ENCODE peak calls at places on chromosomes 13 and 19, in six cellular contexts. F is GM23338, W is mammary epithelial cell, Z is mesendoderm, Q is IMR-90, G is HCT116. I is an unnamed sample.

GRCh38 chr13:98406475-98406874 is 170.4 kb downstream of the STK24 start:
- DNase-seq in Q (no peak), G (no peak), Z (no peak), W (no peak), F (no peak), I (no peak)

GRCh38 chr13:41554626-41555386 is 97.5 kb downstream of the RGCC start:
- DNase-seq in G (no peak), F (no peak), Q (no peak), W (peak; percentile 59), Z (no peak), I (no peak)

GRCh38 chr13:49711218-49711863 is 20.1 kb upstream of the EBPL start:
- DNase-seq in Q (peak; percentile 96), F (no peak), G (no peak), Z (no peak), W (peak; percentile 44), I (no peak)

GRCh38 chr19:2479556-2480194 is 3.7 kb downstream of the GADD45B start:
- DNase-seq in W (no peak), Z (no peak), Q (no peak), G (no peak), F (no peak), I (no peak)

GRCh38 chr19:30236006-30236405 is 136.2 kb upstream of the ZNF536 start:
- DNase-seq in F (peak; percentile 40), Z (no peak), W (no peak), Q (no peak), G (no peak), I (peak; percentile 74)

GRCh38 chr19:48458016-48458415 is 2.6 kb downstream of the KCNJ14 start:
- DNase-seq in G (no peak), F (no peak), Q (no peak), W (no peak), Z (no peak), I (no peak)

GRCh38 chr13:77016888-77017623 is 9.9 kb downstream of the FBXL3 start:
- DNase-seq in W (no peak), F (peak; percentile 29), Q (no peak), G (no peak), Z (no peak), I (no peak)

GRCh38 chr19:13056052-13056660 is 46.5 kb downstream of the LYL1 start:
- DNase-seq in W (peak; percentile 90), F (peak; percentile 73), G (peak; percentile 64), Z (peak; percentile 85), Q (peak; percentile 71), I (peak; percentile 49)

GRCh38 chr19:40366697-40367561 is 18.4 kb downstream of the PLD3 start:
- DNase-seq in Q (peak; percentile 24), Z (peak; percentile 90), W (no peak), G (no peak), F (peak; percentile 81), I (peak; percentile 72)

GRCh38 chr13:42497798-42498197 is 76.2 kb upstream of the TNFSF11 start:
- DNase-seq in F (no peak), Q (peak; percentile 40), Z (no peak), W (peak; percentile 87), G (no peak), I (no peak)

GRCh38 chr13:109776575-109776974 is 9.8 kb downstream of the IRS2 start:
- DNase-seq in G (no peak), Q (peak; percentile 33), Z (no peak), W (peak; percentile 30), F (no peak), I (no peak)

GRCh38 chr13:109773276-109773675 is 13.1 kb downstream of the IRS2 start:
- DNase-seq in W (peak; percentile 38), F (no peak), G (no peak), Z (no peak), Q (no peak), I (no peak)

GRCh38 chr13:109770436-109770835 is 15.9 kb downstream of the IRS2 start:
- DNase-seq in G (no peak), Q (no peak), W (no peak), Z (no peak), F (no peak), I (no peak)

GRCh38 chr13:109771926-109772325 is 14.5 kb downstream of the IRS2 start:
- DNase-seq in W (no peak), Z (no peak), G (no peak), F (no peak), Q (no peak), I (no peak)

GRCh38 chr13:109773786-109774185 is 12.6 kb downstream of the IRS2 start:
- DNase-seq in Q (no peak), W (no peak), G (no peak), Z (no peak), F (no peak), I (no peak)
- H3K4me1 ChIP-seq in Q (peaks cover 3% of the 10 kb centered on the region), W (peaks cover 28% of the 10 kb centered on the region), G (peaks cover 16% of the 10 kb centered on the region), Z (no peaks in the 10 kb centered on the region), F (peaks cover 22% of the 10 kb centered on the region), I (peaks cover 18% of the 10 kb centered on the region)

GRCh38 chr13:112174476-112175110 is 107.6 kb downstream of the SOX1 start:
- DNase-seq in Q (no peak), Z (no peak), F (no peak), W (no peak), G (no peak), I (no peak)
- H3K4me2 ChIP-seq in Q (no peak overlapping the region), Z (no peak overlapping the region), F (no peak overlapping the region), W (no peak overlapping the region), G (no peak overlapping the region), I (no peak overlapping the region)

GRCh38 chr19:11549386-11549953 is 9.6 kb downstream of the ELOF1 start:
- DNase-seq in Z (no peak), Q (no peak), W (no peak), F (no peak), G (no peak), I (no peak)
- H3K4me1 ChIP-seq in Z (no peaks in the 10 kb centered on the region), Q (no peaks in the 10 kb centered on the region), W (no peaks in the 10 kb centered on the region), F (no peaks in the 10 kb centered on the region), G (no peaks in the 10 kb centered on the region), I (no peaks in the 10 kb centered on the region)

GRCh38 chr13:80584785-80585184 is 243.9 kb upstream of the SPRY2 start:
- DNase-seq in G (no peak), Z (no peak), F (peak; percentile 17), W (no peak), Q (no peak), I (no peak)
- H3K4me2 ChIP-seq in G (no peak overlapping the region), Z (no peak overlapping the region), F (peak overlapping the region; percentile 12), W (no peak overlapping the region), Q (no peak overlapping the region), I (no peak overlapping the region)